ENCODE peak calls at places on chromosomes 2 and 18, in six cellular contexts. T is HL-60, C is H1, E is GM23338, B is HCT116, U is endothelial cell of umbilical vein. P is an unnamed sample.
A peak's percentile ranks its signal among the peaks of the same experiment; 100 is the strongest.

GRCh38 chr18:77056399-77057015 is 76.1 kb downstream of the MBP start:
- DNase-seq in T (peak; percentile 65), U (no peak), C (no peak), E (no peak), B (no peak), P (no peak)

GRCh38 chr2:37469126-37469525 is 124.7 kb downstream of the QPCT start:
- DNase-seq in U (no peak), T (no peak), E (no peak), C (no peak), B (no peak), P (no peak)

GRCh38 chr2:49831698-49832367 is 677.5 kb upstream of the FSHR start:
- DNase-seq in T (no peak), U (no peak), B (no peak), C (no peak), E (no peak), P (no peak)

GRCh38 chr2:143803936-143804335 is 674.7 kb downstream of the ARHGAP15 start:
- DNase-seq in B (no peak), T (no peak), E (no peak), U (no peak), C (no peak), P (no peak)

GRCh38 chr18:70464343-70465114 is 175.7 kb downstream of the SOCS6 start:
- DNase-seq in U (peak; percentile 73), E (peak; percentile 80), B (peak; percentile 56), T (peak; percentile 83), C (peak; percentile 34), P (no peak)

GRCh38 chr2:235770909-235771820 is 277.3 kb downstream of the AGAP1 start:
- DNase-seq in E (no peak), U (no peak), T (no peak), B (no peak), C (no peak), P (no peak)

GRCh38 chr2:151289972-151290335 is 486 bp upstream of the NMI start:
- DNase-seq in C (no peak), U (no peak), B (no peak), E (peak; percentile 25), T (peak; percentile 74), P (peak; percentile 47)

GRCh38 chr2:231037731-231038482 is 584 bp downstream of the C2orf72 start:
- DNase-seq in B (no peak), C (no peak), T (no peak), U (no peak), E (peak; percentile 26), P (no peak)

GRCh38 chr2:101341901-101342624 is 33.6 kb upstream of the RNF149 start:
- DNase-seq in C (peak; percentile 68), E (peak; percentile 95), U (peak; percentile 68), T (peak; percentile 69), B (peak; percentile 52), P (peak; percentile 37)

GRCh38 chr2:215022418-215022817 is 116.0 kb downstream of the ABCA12 start:
- DNase-seq in B (no peak), U (no peak), T (no peak), C (no peak), E (peak; percentile 9), P (no peak)

GRCh38 chr2:69082430-69082997 is 69.5 kb downstream of the ANTXR1 start:
- DNase-seq in C (no peak), E (no peak), T (no peak), B (no peak), U (peak; percentile 87), P (peak; percentile 61)

GRCh38 chr18:79528296-79528695 is 132.6 kb downstream of the NFATC1 start:
- DNase-seq in C (no peak), E (no peak), T (no peak), B (no peak), U (no peak), P (no peak)

GRCh38 chr2:69535739-69536374 is 98.6 kb upstream of the NFU1 start:
- DNase-seq in U (no peak), C (no peak), T (peak; percentile 16), B (no peak), E (no peak), P (no peak)

GRCh38 chr2:44772670-44773378 is 168.7 kb upstream of the SIX3 start:
- DNase-seq in E (no peak), U (no peak), B (no peak), C (no peak), T (no peak), P (no peak)

GRCh38 chr2:21330786-21331391 is 207.1 kb downstream of the TDRD15 start:
- DNase-seq in T (no peak), B (no peak), E (no peak), U (no peak), C (no peak), P (no peak)

GRCh38 chr2:237045449-237045848 is 40.2 kb upstream of the COPS8 start:
- DNase-seq in T (no peak), C (no peak), B (no peak), U (no peak), E (no peak), P (no peak)

GRCh38 chr2:8581601-8582041 is 100.2 kb upstream of the ID2 start:
- DNase-seq in B (no peak), C (no peak), T (no peak), E (no peak), U (no peak), P (no peak)

GRCh38 chr2:66849128-66849527 is 414.2 kb downstream of the MEIS1 start:
- DNase-seq in E (no peak), C (no peak), U (no peak), B (no peak), T (no peak), P (no peak)

GRCh38 chr2:66851449-66851872 is 416.5 kb downstream of the MEIS1 start:
- DNase-seq in C (no peak), B (no peak), U (no peak), E (no peak), T (no peak), P (no peak)

GRCh38 chr2:66850406-66850805 is 415.5 kb downstream of the MEIS1 start:
- DNase-seq in C (no peak), U (no peak), B (no peak), T (no peak), E (peak; percentile 9), P (no peak)

GRCh38 chr2:66854304-66854703 is 419.4 kb downstream of the MEIS1 start:
- DNase-seq in E (no peak), B (no peak), U (no peak), C (no peak), T (no peak), P (no peak)

GRCh38 chr2:66853585-66853984 is 418.7 kb downstream of the MEIS1 start:
- DNase-seq in T (no peak), C (no peak), U (no peak), E (no peak), B (no peak), P (no peak)
- TF ChIP-seq POLR2AphosphoS5 in T (no peak), C (no peak), U (no peak), E (no peak), B (no peak), P (no peak)

GRCh38 chr2:212929971-212930370 is 221.4 kb downstream of the IKZF2 start:
- DNase-seq in U (no peak), T (no peak), E (no peak), B (no peak), C (no peak), P (no peak)
- TF ChIP-seq POLR2AphosphoS5 in U (no peak), T (no peak), E (no peak), B (no peak), C (no peak), P (no peak)

GRCh38 chr2:222615320-222615719 is 40.6 kb downstream of the FARSB start:
- DNase-seq in C (no peak), B (no peak), U (no peak), E (no peak), T (no peak), P (no peak)
- TF ChIP-seq POLR2AphosphoS5 in C (no peak), B (no peak), U (no peak), E (no peak), T (no peak), P (no peak)

GRCh38 chr18:6994719-6995430 is 122.7 kb downstream of the LAMA1 start:
- DNase-seq in T (no peak), E (no peak), C (no peak), U (no peak), B (no peak), P (no peak)
- TF ChIP-seq POLR2AphosphoS5 in T (no peak), E (no peak), C (no peak), U (no peak), B (no peak), P (no peak)

DNA sequence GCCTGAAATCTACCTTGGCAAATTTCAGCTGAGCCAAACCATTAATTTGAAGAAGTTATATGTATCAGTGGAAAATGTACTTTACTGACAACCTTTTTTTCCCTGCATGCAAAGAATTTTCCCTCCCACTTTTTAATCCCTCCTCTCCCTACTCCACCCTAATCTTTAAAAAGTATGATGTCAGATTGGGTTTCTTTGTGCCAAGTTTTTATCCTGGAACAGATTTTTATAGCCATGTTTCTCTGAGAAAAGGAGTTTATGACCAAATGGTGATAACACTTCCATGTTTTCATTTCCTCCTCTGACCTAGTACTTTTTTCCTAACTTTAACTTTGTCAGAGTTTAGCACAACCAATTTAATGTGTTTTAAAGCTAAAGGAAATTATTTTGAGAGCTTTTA is 250.3 kb upstream of the FOSL2 start:
- DNase-seq in T (no peak), E (no peak), U (peak; percentile 38), B (no peak), C (no peak), P (no peak)
- TF ChIP-seq POLR2AphosphoS5 in T (no peak), E (no peak), U (no peak), B (no peak), C (no peak), P (no peak)

GRCh38 chr2:124953921-124954320 is 928.8 kb downstream of the CNTNAP5 start:
- DNase-seq in U (no peak), C (no peak), B (no peak), T (no peak), E (no peak), P (no peak)
- TF ChIP-seq POLR2AphosphoS5 in U (no peak), C (no peak), B (no peak), T (no peak), E (no peak), P (no peak)

DNA sequence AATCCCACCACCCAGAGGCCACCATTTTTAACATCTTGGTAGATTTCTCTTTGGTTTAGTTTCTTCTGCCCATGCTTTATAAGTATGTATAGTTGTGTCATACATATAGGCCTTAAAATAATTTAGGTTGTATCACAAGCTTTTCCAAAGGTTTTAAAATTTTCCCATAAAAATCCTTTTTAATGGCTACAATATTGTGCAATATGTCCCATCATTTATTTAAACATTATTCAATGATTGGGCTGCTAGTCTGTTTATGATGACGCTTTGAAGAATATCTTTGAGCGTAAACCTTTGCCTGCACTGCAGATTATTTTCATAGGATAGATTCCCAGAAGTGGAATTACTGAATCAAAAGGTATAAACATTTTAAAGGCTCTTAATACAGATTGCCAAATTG is 217.3 kb downstream of the CLIP4 start:
- DNase-seq in E (no peak), U (no peak), C (no peak), B (no peak), T (no peak), P (no peak)
- TF ChIP-seq POLR2AphosphoS5 in E (no peak), U (no peak), C (no peak), B (no peak), T (no peak), P (no peak)